ENCODE peak calls at places on chromosomes 7 and 10, in seven cellular contexts. E, U, W, H, G, S and O are unnamed samples.
A peak's percentile ranks its signal among the peaks of the same experiment; 100 is the strongest.

GRCh38 chr10:35635576-35635975 is 6.5 kb downstream of the FZD8 start:
- DNase-seq in W (peak; percentile 65), G (peak; percentile 66), E (peak; percentile 75), U (no peak), S (peak; percentile 20), H (peak; percentile 57), O (peak; percentile 84)

GRCh38 chr10:43824934-43825333 is 176.3 kb upstream of the ZNF32 start:
- DNase-seq in E (no peak), U (no peak), H (no peak), W (no peak), G (peak; percentile 3), S (no peak), O (no peak)

GRCh38 chr10:94098916-94099315 is 105.2 kb downstream of the PLCE1 start:
- DNase-seq in S (no peak), E (no peak), G (no peak), W (no peak), U (no peak), H (no peak), O (no peak)

GRCh38 chr10:49001402-49001801 is 61.8 kb upstream of the LRRC18 start:
- DNase-seq in H (no peak), E (peak; percentile 76), S (no peak), W (peak; percentile 50), U (peak; percentile 39), G (peak; percentile 6), O (no peak)

GRCh38 chr7:105444342-105444938 is 55.7 kb upstream of the SRPK2 start:
- DNase-seq in S (no peak), G (no peak), W (no peak), H (no peak), U (no peak), E (no peak), O (no peak)

GRCh38 chr10:91528768-91529167 is 104.1 kb downstream of the PPP1R3C start:
- DNase-seq in E (no peak), W (no peak), G (no peak), U (no peak), H (no peak), S (no peak), O (no peak)

GRCh38 chr7:123022576-123022975 is 27.1 kb upstream of the TAS2R16 start:
- DNase-seq in W (no peak), H (no peak), G (no peak), E (no peak), S (no peak), U (no peak), O (no peak)

GRCh38 chr10:124394583-124394982 is 24.1 kb downstream of the OAT start:
- DNase-seq in H (no peak), W (no peak), G (no peak), E (no peak), U (no peak), S (no peak), O (no peak)

GRCh38 chr10:35041502-35041879 is 48.6 kb downstream of the CUL2 start:
- DNase-seq in G (no peak), U (no peak), E (no peak), W (no peak), S (no peak), H (peak; percentile 41), O (no peak)

GRCh38 chr7:36617408-36617807 is 106.9 kb downstream of the AOAH start:
- DNase-seq in W (no peak), S (no peak), G (no peak), U (no peak), H (no peak), E (no peak), O (no peak)

GRCh38 chr7:99693427-99694200 is 13.8 kb upstream of the CYP3A5 start:
- DNase-seq in G (peak; percentile 97), S (no peak), E (peak; percentile 82), W (no peak), U (no peak), H (no peak), O (no peak)

GRCh38 chr7:122528879-122529481 is 169.9 kb downstream of the RNF133 start:
- DNase-seq in H (peak; percentile 39), U (no peak), E (peak; percentile 30), W (peak; percentile 17), G (peak; percentile 21), S (no peak), O (no peak)

GRCh38 chr7:100978300-100978699 is 8.9 kb downstream of the MUC12 start:
- DNase-seq in G (no peak), S (no peak), W (no peak), H (no peak), E (no peak), U (no peak), O (no peak)

GRCh38 chr10:115566867-115567266 is 473.7 kb downstream of the ATRNL1 start:
- DNase-seq in G (peak; percentile 11), H (no peak), E (no peak), S (no peak), U (no peak), W (no peak), O (peak; percentile 3)

GRCh38 chr7:64562246-64562620 is 638 bp downstream of the ZNF680 start:
- DNase-seq in G (no peak), S (no peak), U (no peak), E (no peak), H (no peak), W (no peak), O (no peak)

GRCh38 chr7:92830047-92830446 is 6.3 kb downstream of the CDK6 start:
- DNase-seq in H (no peak), W (no peak), G (no peak), E (no peak), U (no peak), S (no peak), O (no peak)

GRCh38 chr7:92833024-92833765 is 3.2 kb downstream of the CDK6 start:
- DNase-seq in W (peak; percentile 90), G (peak; percentile 77), U (peak; percentile 73), E (peak; percentile 25), S (no peak), H (peak; percentile 70), O (peak; percentile 66)

GRCh38 chr7:92832623-92833023 is 3.8 kb downstream of the CDK6 start:
- DNase-seq in W (no peak), E (no peak), S (no peak), U (no peak), G (no peak), H (no peak), O (no peak)

GRCh38 chr7:92830532-92831110 is 5.8 kb downstream of the CDK6 start:
- DNase-seq in S (no peak), U (no peak), G (no peak), W (no peak), E (no peak), H (no peak), O (no peak)

GRCh38 chr7:92831716-92832622 is 4.4 kb downstream of the CDK6 start:
- DNase-seq in S (no peak), W (peak; percentile 22), E (no peak), U (no peak), G (peak; percentile 60), H (no peak), O (no peak)
- TF ChIP-seq JUND in S (no peak), W (peak; percentile 18), E (no peak), U (no peak), G (no peak), H (no peak), O (no peak)

GRCh38 chr10:50837095-50837494 is 48.3 kb downstream of the A1CF start:
- DNase-seq in W (no peak), H (no peak), E (no peak), S (no peak), U (no peak), G (no peak), O (no peak)
- TF ChIP-seq JUND in W (no peak), H (no peak), E (no peak), S (no peak), U (no peak), G (no peak), O (no peak)

GRCh38 chr7:115906690-115907089 is 123.9 kb downstream of the TFEC start:
- DNase-seq in G (no peak), W (no peak), U (no peak), E (no peak), S (no peak), H (no peak), O (no peak)
- TF ChIP-seq JUND in G (no peak), W (no peak), U (no peak), E (no peak), S (no peak), H (no peak), O (no peak)

DNA sequence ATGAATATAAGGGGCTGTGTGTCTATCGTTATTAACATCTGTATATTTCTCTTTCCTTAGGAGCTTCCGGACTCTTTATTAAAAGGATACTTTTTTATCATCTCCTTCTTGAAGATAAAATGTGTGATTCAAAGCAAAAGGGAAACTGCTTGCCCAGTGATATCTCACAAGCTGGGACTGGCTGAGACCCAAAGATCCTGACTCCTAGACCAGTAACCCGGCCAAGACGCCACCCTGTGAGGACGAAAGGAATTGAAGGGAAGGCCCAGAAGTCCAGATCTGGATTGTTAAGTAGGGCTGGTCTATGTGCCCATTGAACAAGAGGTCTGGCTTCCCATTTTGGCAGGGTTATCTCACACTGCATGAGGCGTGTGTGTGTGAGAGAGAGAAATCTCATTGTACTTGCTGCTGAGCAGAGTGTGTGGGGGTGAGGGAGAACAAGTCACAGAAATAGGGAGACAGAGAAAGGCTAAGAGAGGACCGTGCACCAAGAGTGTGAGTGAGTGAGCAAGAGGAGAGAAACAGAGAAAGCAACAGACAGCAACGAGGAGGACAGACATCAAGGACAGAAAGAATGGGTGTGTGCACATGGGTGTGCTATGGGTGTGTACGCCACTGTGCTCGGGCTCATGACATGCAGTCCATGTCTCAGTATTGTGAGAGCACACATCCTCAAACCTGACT is 75.4 kb downstream of the PLXNA4 start:
- DNase-seq in U (no peak), E (no peak), G (no peak), S (no peak), H (no peak), W (peak; percentile 43), O (no peak)
- TF ChIP-seq JUND in U (no peak), E (no peak), G (no peak), S (no peak), H (no peak), W (no peak), O (no peak)

DNA sequence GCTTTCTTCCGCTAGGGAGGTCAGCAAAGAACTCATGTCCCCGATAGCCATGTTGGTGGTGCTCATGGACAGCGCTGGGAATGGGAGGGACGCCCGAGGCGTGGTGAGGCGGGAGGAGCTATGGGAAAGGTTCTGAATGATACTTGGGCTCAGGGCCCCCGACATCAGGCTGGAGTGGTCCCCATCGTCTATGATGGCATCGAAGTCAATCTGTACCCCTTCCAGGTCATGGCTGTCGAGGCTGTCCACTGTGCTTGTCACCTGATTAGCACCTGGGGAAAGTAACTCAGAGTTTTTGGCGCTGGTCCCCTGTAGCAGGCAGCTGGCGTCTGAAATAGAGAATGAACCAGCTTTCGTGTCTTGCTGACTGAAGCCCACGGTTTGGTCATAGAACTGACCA is 261.5 kb upstream of the INHBA start:
- DNase-seq in S (no peak), H (no peak), G (no peak), U (no peak), E (no peak), W (no peak), O (no peak)
- TF ChIP-seq JUND in S (no peak), H (no peak), G (no peak), U (no peak), E (no peak), W (no peak), O (no peak)